ENCODE peak calls at places on chromosomes 1 and 21, in nine cellular contexts. X, V, T, M, F, J, S, A and G are unnamed samples. For H3K27me3, the result is how much of the 10 kb centered on the place peaks cover.

GRCh38 chr1:187018291-187018690 is 189.5 kb downstream of the PLA2G4A start:
- DNase-seq in V (no peak), X (no peak), T (no peak), M (no peak), F (no peak), A (no peak), J (no peak), S (no peak), G (no peak)

GRCh38 chr1:228148196-228148861 is 1.4 kb upstream of the GJC2 start:
- DNase-seq in M (no peak), T (no peak), F (no peak), J (no peak), V (no peak), A (no peak), S (no peak), X (no peak), G (no peak)

GRCh38 chr1:232952514-232953175 is 2.2 kb downstream of the NTPCR start:
- DNase-seq in S (no peak), F (peak), T (peak), M (no peak), A (peak), X (peak), V (peak), J (peak), G (no peak)

GRCh38 chr1:171663036-171663853 is 10.8 kb upstream of the MYOC start:
- DNase-seq in V (no peak), S (no peak), T (no peak), X (peak), J (no peak), M (peak), F (no peak), A (no peak), G (no peak)

GRCh38 chr1:23845163-23845562 is 19.9 kb upstream of the HMGCL start:
- DNase-seq in J (no peak), S (no peak), A (no peak), T (no peak), X (peak), M (no peak), V (no peak), F (no peak), G (no peak)

GRCh38 chr1:160429125-160429551 is 28.8 kb downstream of the VANGL2 start:
- DNase-seq in T (no peak), F (no peak), X (no peak), V (no peak), S (no peak), A (no peak), M (no peak), J (no peak), G (no peak)

GRCh38 chr1:221439734-221440436 is 302.0 kb downstream of the DUSP10 start:
- DNase-seq in S (no peak), A (peak), X (peak), T (peak), V (peak), F (no peak), M (no peak), J (peak), G (no peak)

GRCh38 chr1:59290173-59290954 is 6.5 kb upstream of the FGGY start:
- DNase-seq in M (no peak), T (no peak), A (no peak), S (no peak), F (peak), X (peak), V (peak), J (peak), G (no peak)

GRCh38 chr1:23558140-23558871 is 995 bp downstream of the ID3 start:
- DNase-seq in A (peak), T (no peak), M (no peak), V (no peak), S (peak), X (peak), F (peak), J (no peak), G (no peak)

GRCh38 chr1:44408181-44409018 is 3.3 kb downstream of the RNF220 start:
- DNase-seq in F (no peak), S (no peak), A (no peak), X (no peak), V (no peak), J (peak), M (no peak), T (peak), G (no peak)

GRCh38 chr1:231970684-231971083 is 344.1 kb downstream of the DISC1 start:
- DNase-seq in S (no peak), J (no peak), V (no peak), T (no peak), F (peak), X (no peak), M (peak), A (no peak), G (no peak)

DNA sequence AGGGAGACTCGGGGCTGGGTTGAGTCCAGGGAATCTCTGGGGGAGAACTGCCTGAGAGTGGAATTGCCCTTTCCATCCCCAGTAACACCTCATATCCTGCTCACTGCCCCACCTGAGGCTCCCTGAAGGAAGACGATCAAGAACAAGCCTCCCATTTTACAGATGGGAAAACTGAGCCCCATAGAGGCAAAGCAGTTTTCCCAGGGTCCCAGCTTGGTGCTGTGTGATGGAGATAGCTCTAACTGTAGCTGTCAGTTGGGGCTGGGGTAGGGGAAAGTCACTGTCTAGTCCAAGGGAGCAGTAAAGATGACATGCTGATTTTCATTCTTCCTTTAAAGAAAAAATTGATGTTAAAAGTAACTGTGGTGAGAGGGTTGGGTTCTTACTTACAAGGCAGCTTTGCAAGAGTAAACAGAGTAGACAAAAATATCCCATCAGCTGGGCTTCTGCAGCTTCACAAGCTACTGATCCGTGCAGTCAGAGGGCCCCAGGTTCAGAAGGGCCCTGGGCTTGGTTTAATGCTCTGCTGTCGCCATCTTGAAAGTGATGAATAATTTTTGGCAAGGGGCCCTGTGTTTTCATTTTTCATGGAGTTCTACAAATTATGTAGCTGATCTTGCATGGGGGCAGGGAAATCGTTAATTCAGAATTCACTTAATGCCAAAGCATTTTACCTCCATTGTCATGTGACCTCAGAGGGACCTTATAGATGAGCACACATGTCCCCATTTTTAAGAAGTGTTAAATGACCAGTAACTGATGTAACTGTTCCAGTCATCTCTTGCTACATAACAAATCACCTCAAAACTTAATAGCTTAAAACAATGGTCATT is 17.6 kb upstream of the TNFRSF1B start:
- DNase-seq in V (no peak), A (no peak), J (no peak), S (no peak), T (no peak), F (no peak), X (no peak), M (no peak), G (no peak)
- H3K27ac ChIP-seq in V (no peak), A (no peak), J (no peak), S (peak), T (peak), F (peak), X (no peak), M (peak), G (peak)

DNA sequence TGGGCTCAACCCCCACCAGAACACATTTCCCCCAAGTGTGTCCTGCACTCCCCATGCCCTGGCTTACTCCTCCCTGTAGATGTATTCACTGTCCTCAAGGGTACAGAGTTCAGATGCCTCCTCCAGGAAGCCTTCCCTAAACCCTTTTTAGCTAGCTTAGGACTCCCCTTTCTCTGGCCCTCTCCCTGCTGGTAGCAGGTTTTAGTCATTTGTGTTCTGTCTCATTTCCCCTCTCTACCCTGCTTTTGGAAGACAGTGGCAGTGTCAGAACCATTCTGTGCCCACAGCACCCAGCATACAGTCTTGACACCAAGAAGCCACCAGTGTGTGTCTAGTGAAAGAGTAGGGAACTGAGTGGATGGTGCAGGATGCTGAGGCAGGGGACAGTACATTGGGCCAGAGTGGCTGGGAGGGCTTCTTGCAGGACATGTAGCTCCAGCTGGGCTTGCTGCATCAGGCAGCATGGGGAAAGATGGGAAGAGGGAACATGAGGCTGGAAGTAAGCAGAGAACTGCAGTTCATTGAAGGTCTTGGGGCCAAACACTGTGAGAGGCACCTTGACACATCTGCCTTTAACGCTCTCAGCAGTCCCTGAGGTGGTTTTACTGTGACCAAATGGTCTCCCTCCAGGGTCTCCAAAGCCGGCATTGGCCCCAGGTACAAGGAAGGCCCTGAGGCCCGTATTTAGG is 2.5 kb downstream of the FOXO6 start:
- DNase-seq in X (no peak), V (no peak), A (no peak), J (no peak), F (no peak), M (no peak), S (no peak), T (no peak), G (no peak)
- H3K27me3 ChIP-seq in X (half or more), V (under half), A (under half), J (under half), F (under half), M (under half), S (under half), T (under half), G (under half)

DNA sequence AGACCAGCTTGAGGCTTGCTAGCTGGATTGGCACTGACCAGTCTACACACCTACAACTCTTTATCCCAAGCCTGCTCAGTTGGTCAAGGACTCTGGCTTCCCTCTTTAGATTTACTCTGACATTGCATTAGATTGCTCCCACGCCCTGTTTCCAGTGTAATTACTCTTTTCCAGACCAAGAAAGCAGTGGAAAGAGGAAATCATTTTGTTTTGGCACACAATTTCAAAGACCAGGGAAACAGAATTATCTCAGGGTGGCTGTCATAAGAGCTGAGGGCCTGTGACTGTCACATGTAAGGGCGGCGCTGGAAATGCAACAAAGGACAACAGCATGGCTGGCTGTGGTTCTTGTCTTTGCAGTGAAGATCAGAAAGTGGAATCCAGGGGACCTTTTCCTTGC is 302.7 kb downstream of the HHAT start:
- DNase-seq in S (no peak), X (no peak), M (no peak), A (no peak), V (no peak), T (no peak), J (no peak), F (no peak), G (no peak)
- H3K27ac ChIP-seq in S (peak), X (no peak), M (no peak), A (no peak), V (no peak), T (no peak), J (no peak), F (no peak), G (no peak)

GRCh38 chr21:44726803-44727202 is 15.4 kb upstream of the TSPEAR start:
- DNase-seq in F (no peak), A (no peak), V (no peak), J (no peak), T (no peak), M (no peak), X (no peak), S (no peak), G (no peak)
- H3K27me3 ChIP-seq in F (under half), A (under half), V (under half), J (under half), T (under half), M (under half), X (half or more), S (half or more), G (under half)

GRCh38 chr1:18903313-18903671 is 937 bp upstream of the ALDH4A1 start:
- DNase-seq in F (no peak), M (no peak), T (no peak), S (no peak), V (no peak), J (no peak), X (no peak), A (no peak), G (no peak)
- H3K27ac ChIP-seq in F (peak), M (peak), T (peak), S (peak), V (peak), J (no peak), X (peak), A (peak), G (peak)

GRCh38 chr1:112505400-112505785 is 3.4 kb upstream of the WNT2B start:
- DNase-seq in X (no peak), S (no peak), T (no peak), F (no peak), M (no peak), V (no peak), J (no peak), A (no peak), G (no peak)
- H3K27me3 ChIP-seq in X (under half), S (under half), T (under half), F (under half), M (under half), V (under half), J (under half), A (under half), G (under half)

GRCh38 chr1:32503153-32503552 is 36.1 kb upstream of the ZBTB8A start:
- DNase-seq in A (no peak), J (no peak), T (no peak), F (no peak), X (no peak), V (no peak), M (no peak), S (no peak), G (no peak)
- H3K27ac ChIP-seq in A (no peak), J (no peak), T (no peak), F (peak), X (no peak), V (no peak), M (peak), S (peak), G (no peak)

GRCh38 chr1:156877433-156877832 is 16.1 kb upstream of the PEAR1 start:
- DNase-seq in A (no peak), X (peak), T (no peak), F (no peak), J (no peak), M (no peak), S (no peak), V (no peak), G (no peak)
- H3K27me3 ChIP-seq in A (under half), X (under half), T (under half), F (under half), J (under half), M (under half), S (half or more), V (under half), G (under half)

DNA sequence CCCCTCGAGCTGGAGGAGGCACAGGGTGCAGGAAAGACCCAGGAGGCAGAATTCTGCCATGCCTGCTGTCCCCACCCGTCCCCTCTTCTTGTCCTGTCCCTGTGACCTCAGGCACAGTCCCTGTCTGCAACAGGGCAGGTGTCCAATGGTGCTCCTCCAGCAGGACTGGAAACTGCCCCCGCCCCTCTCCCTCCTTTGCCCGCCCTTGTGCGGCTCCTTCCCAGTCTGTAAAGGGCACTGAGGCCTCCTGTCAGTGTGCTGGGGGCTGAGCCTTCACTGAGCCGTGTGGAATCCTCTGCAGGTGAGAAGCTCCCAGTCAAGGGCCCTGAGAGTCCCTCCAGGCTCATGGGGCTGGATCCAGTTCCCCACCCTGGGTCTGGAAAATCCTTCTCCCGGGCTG is 28.9 kb downstream of the PRDM16 start:
- DNase-seq in X (no peak), M (no peak), F (no peak), V (no peak), J (no peak), S (peak), T (no peak), A (no peak), G (no peak)
- H3K27ac ChIP-seq in X (no peak), M (peak), F (no peak), V (no peak), J (no peak), S (peak), T (no peak), A (no peak), G (no peak)